ENCODE peak calls at places on chromosome 22, in five cellular contexts. Z is NCI-H1092, D is AG04450, L is brain pericyte, E is RWPE1. H is an unnamed sample.

GRCh38 chr22:39959640-39960447 is at the start of gene TMA7B:
- DNase-seq in E (peak), Z (no peak), L (no peak), D (peak), H (peak)

GRCh38 chr22:46465793-46466192 is 71.6 kb downstream of the CELSR1 start:
- DNase-seq in D (no peak), Z (no peak), L (no peak), E (no peak), H (no peak)

GRCh38 chr22:39297490-39298193 is 21.8 kb downstream of the RPL3 start:
- DNase-seq in Z (peak), D (no peak), L (no peak), E (no peak), H (no peak)

GRCh38 chr22:17777005-17777716 is 2.9 kb upstream of the BID start:
- DNase-seq in L (no peak), Z (no peak), E (no peak), D (no peak), H (no peak)

GRCh38 chr22:25368271-25368670 is 148.8 kb downstream of the CRYBB2 start:
- DNase-seq in E (peak), Z (no peak), D (peak), L (no peak), H (no peak)

GRCh38 chr22:45997775-45998637 is 21.0 kb upstream of the WNT7B start:
- DNase-seq in Z (no peak), D (no peak), L (no peak), E (no peak), H (no peak)

GRCh38 chr22:46734830-46735453 is 3.1 kb downstream of the CERK start:
- DNase-seq in Z (no peak), L (no peak), E (no peak), D (no peak), H (no peak)

GRCh38 chr22:47645450-47645914 is 883.0 kb downstream of the TBC1D22A start:
- DNase-seq in E (no peak), L (no peak), Z (no peak), D (no peak), H (no peak)

GRCh38 chr22:30968015-30968923 is at the start of gene MORC2:
- DNase-seq in L (no peak), D (no peak), Z (no peak), E (peak), H (no peak)

GRCh38 chr22:38423512-38424503 is 31.2 kb downstream of the KCNJ4 start:
- DNase-seq in D (no peak), Z (no peak), L (no peak), E (no peak), H (no peak)

GRCh38 chr22:44256860-44257560 is 55.7 kb downstream of the SHISAL1 start:
- DNase-seq in E (no peak), L (no peak), Z (no peak), D (no peak), H (no peak)

GRCh38 chr22:30227438-30228228 is 18.9 kb downstream of the LIF start:
- DNase-seq in E (no peak), D (no peak), Z (no peak), L (no peak), H (no peak)

GRCh38 chr22:30196867-30197336 is 49.7 kb downstream of the LIF start:
- DNase-seq in E (no peak), D (no peak), L (no peak), Z (no peak), H (no peak)

GRCh38 chr22:28316014-28316413 is 363.6 kb downstream of the TTC28 start:
- DNase-seq in D (no peak), L (no peak), Z (no peak), E (no peak), H (peak)

GRCh38 chr22:37233751-37234631 is 10.1 kb downstream of the RAC2 start:
- DNase-seq in E (no peak), Z (no peak), L (no peak), D (no peak), H (no peak)

GRCh38 chr22:43035250-43035649 is 20.3 kb upstream of the PACSIN2 start:
- DNase-seq in D (no peak), L (no peak), Z (no peak), E (no peak), H (no peak)

GRCh38 chr22:48517039-48518030 is 1310.3 kb downstream of the BRD1 start:
- DNase-seq in L (no peak), Z (no peak), D (no peak), E (no peak), H (no peak)

GRCh38 chr22:27662359-27663030 is 139.1 kb downstream of the MN1 start:
- DNase-seq in E (no peak), L (no peak), Z (no peak), D (no peak), H (no peak)

GRCh38 chr22:38167988-38168407 is 13.6 kb downstream of the PLA2G6 start:
- DNase-seq in Z (no peak), L (no peak), E (no peak), D (no peak), H (peak)

GRCh38 chr22:46075764-46076531 is 74.4 kb upstream of the PPARA start:
- DNase-seq in E (no peak), Z (no peak), D (no peak), L (no peak), H (peak)

GRCh38 chr22:20867179-20868099 is 8.6 kb downstream of the SNAP29 start:
- DNase-seq in E (no peak), L (no peak), Z (no peak), D (no peak), H (no peak)

GRCh38 chr22:32579533-32580220 is 105.1 kb downstream of the FBXO7 start:
- DNase-seq in D (no peak), L (no peak), E (no peak), Z (no peak), H (no peak)

GRCh38 chr22:37012956-37013355 is 6.3 kb downstream of the TST start:
- DNase-seq in Z (no peak), E (no peak), L (no peak), D (no peak), H (no peak)

GRCh38 chr22:21642584-21643448 is 714 bp downstream of the SDF2L1 start:
- DNase-seq in Z (peak), D (no peak), E (no peak), L (no peak), H (peak)

GRCh38 chr22:33544707-33545106 is 375.6 kb downstream of the LARGE1 start:
- DNase-seq in Z (no peak), D (no peak), E (no peak), L (no peak), H (no peak)

GRCh38 chr22:19942886-19943664 is 1.5 kb upstream of the TXNRD2 start:
- DNase-seq in Z (no peak), L (peak), E (peak), D (no peak), H (peak)

H was measured in mammary epithelial cell.